ENCODE peak calls at places on chromosomes 13 and 19, in five cellular contexts. One of them, this sample, is unnamed.

GRCh38 chr19:18763674-18764590 is 27.2 kb downstream of the COMP start:
- DNase-seq in stimulated activated CD4-positive, alpha-beta T cell treated with anti-CD3 and anti-CD28 coated beads, Interleukin-1b, Interleukin-23, amount 100 ng/mL, for 24 hours: no peak
- DNase-seq in fibroblast of pulmonary artery: no peak
- DNase-seq in fibroblast of the conjunctiva: peak
- DNase-seq in thoracic aorta: no peak
- DNase-seq in this sample: no peak

GRCh38 chr13:67137044-67137735 is 92.9 kb downstream of the PCDH9 start:
- DNase-seq in fibroblast of the conjunctiva: no peak
- DNase-seq in stimulated activated CD4-positive, alpha-beta T cell treated with anti-CD3 and anti-CD28 coated beads, Interleukin-1b, Interleukin-23, amount 100 ng/mL, for 24 hours: no peak
- DNase-seq in fibroblast of pulmonary artery: peak
- DNase-seq in thoracic aorta: no peak
- DNase-seq in this sample: no peak

GRCh38 chr19:47704656-47705055 is 8.6 kb upstream of the EHD2 start:
- DNase-seq in stimulated activated CD4-positive, alpha-beta T cell treated with anti-CD3 and anti-CD28 coated beads, Interleukin-1b, Interleukin-23, amount 100 ng/mL, for 24 hours: no peak
- DNase-seq in fibroblast of pulmonary artery: no peak
- DNase-seq in fibroblast of the conjunctiva: no peak
- DNase-seq in thoracic aorta: no peak
- DNase-seq in this sample: no peak

GRCh38 chr19:32543107-32543900 is 37.7 kb upstream of the PDCD5 start:
- DNase-seq in thoracic aorta: no peak
- DNase-seq in fibroblast of the conjunctiva: no peak
- DNase-seq in stimulated activated CD4-positive, alpha-beta T cell treated with anti-CD3 and anti-CD28 coated beads, Interleukin-1b, Interleukin-23, amount 100 ng/mL, for 24 hours: no peak
- DNase-seq in fibroblast of pulmonary artery: no peak
- DNase-seq in this sample: no peak

GRCh38 chr19:48551437-48552302 is at the start of gene SULT2B1:
- DNase-seq in fibroblast of pulmonary artery: no peak
- DNase-seq in stimulated activated CD4-positive, alpha-beta T cell treated with anti-CD3 and anti-CD28 coated beads, Interleukin-1b, Interleukin-23, amount 100 ng/mL, for 24 hours: no peak
- DNase-seq in thoracic aorta: no peak
- DNase-seq in fibroblast of the conjunctiva: no peak
- DNase-seq in this sample: no peak

GRCh38 chr19:23287620-23288019 is 37.4 kb upstream of the ZNF724 start:
- DNase-seq in fibroblast of the conjunctiva: no peak
- DNase-seq in stimulated activated CD4-positive, alpha-beta T cell treated with anti-CD3 and anti-CD28 coated beads, Interleukin-1b, Interleukin-23, amount 100 ng/mL, for 24 hours: no peak
- DNase-seq in fibroblast of pulmonary artery: no peak
- DNase-seq in thoracic aorta: no peak
- DNase-seq in this sample: no peak

GRCh38 chr19:29841559-29842367 is 30.0 kb downstream of the CCNE1 start:
- DNase-seq in fibroblast of the conjunctiva: no peak
- DNase-seq in thoracic aorta: no peak
- DNase-seq in fibroblast of pulmonary artery: peak
- DNase-seq in stimulated activated CD4-positive, alpha-beta T cell treated with anti-CD3 and anti-CD28 coated beads, Interleukin-1b, Interleukin-23, amount 100 ng/mL, for 24 hours: no peak
- DNase-seq in this sample: no peak

GRCh38 chr19:23283925-23284324 is 33.7 kb upstream of the ZNF724 start:
- DNase-seq in fibroblast of pulmonary artery: peak
- DNase-seq in thoracic aorta: no peak
- DNase-seq in fibroblast of the conjunctiva: peak
- DNase-seq in stimulated activated CD4-positive, alpha-beta T cell treated with anti-CD3 and anti-CD28 coated beads, Interleukin-1b, Interleukin-23, amount 100 ng/mL, for 24 hours: peak
- DNase-seq in this sample: peak

GRCh38 chr19:16541526-16542044 is 652 bp downstream of the CHERP start:
- DNase-seq in fibroblast of pulmonary artery: peak
- DNase-seq in thoracic aorta: no peak
- DNase-seq in fibroblast of the conjunctiva: no peak
- DNase-seq in stimulated activated CD4-positive, alpha-beta T cell treated with anti-CD3 and anti-CD28 coated beads, Interleukin-1b, Interleukin-23, amount 100 ng/mL, for 24 hours: no peak
- DNase-seq in this sample: peak

GRCh38 chr13:51646041-51646670 is 61.9 kb downstream of the WDFY2 start:
- DNase-seq in thoracic aorta: no peak
- DNase-seq in stimulated activated CD4-positive, alpha-beta T cell treated with anti-CD3 and anti-CD28 coated beads, Interleukin-1b, Interleukin-23, amount 100 ng/mL, for 24 hours: no peak
- DNase-seq in fibroblast of the conjunctiva: no peak
- DNase-seq in fibroblast of pulmonary artery: no peak
- DNase-seq in this sample: no peak

GRCh38 chr13:38713046-38713445 is 26.2 kb downstream of the FREM2 start:
- DNase-seq in fibroblast of the conjunctiva: no peak
- DNase-seq in stimulated activated CD4-positive, alpha-beta T cell treated with anti-CD3 and anti-CD28 coated beads, Interleukin-1b, Interleukin-23, amount 100 ng/mL, for 24 hours: no peak
- DNase-seq in fibroblast of pulmonary artery: no peak
- DNase-seq in thoracic aorta: no peak
- DNase-seq in this sample: no peak

GRCh38 chr13:27466513-27466912 is 16.1 kb upstream of the MTIF3 start:
- DNase-seq in fibroblast of the conjunctiva: no peak
- DNase-seq in fibroblast of pulmonary artery: no peak
- DNase-seq in stimulated activated CD4-positive, alpha-beta T cell treated with anti-CD3 and anti-CD28 coated beads, Interleukin-1b, Interleukin-23, amount 100 ng/mL, for 24 hours: no peak
- DNase-seq in thoracic aorta: no peak
- DNase-seq in this sample: no peak

GRCh38 chr13:99723847-99724246 is 222.6 kb downstream of the TM9SF2 start:
- DNase-seq in fibroblast of pulmonary artery: no peak
- DNase-seq in stimulated activated CD4-positive, alpha-beta T cell treated with anti-CD3 and anti-CD28 coated beads, Interleukin-1b, Interleukin-23, amount 100 ng/mL, for 24 hours: no peak
- DNase-seq in fibroblast of the conjunctiva: no peak
- DNase-seq in thoracic aorta: no peak
- DNase-seq in this sample: no peak

GRCh38 chr19:7928741-7929701 is 3.1 kb upstream of the CTXN1 start:
- DNase-seq in fibroblast of the conjunctiva: peak
- DNase-seq in fibroblast of pulmonary artery: peak
- DNase-seq in thoracic aorta: no peak
- DNase-seq in stimulated activated CD4-positive, alpha-beta T cell treated with anti-CD3 and anti-CD28 coated beads, Interleukin-1b, Interleukin-23, amount 100 ng/mL, for 24 hours: no peak
- DNase-seq in this sample: peak

GRCh38 chr19:3062165-3063105 is at the start of gene TLE5:
- DNase-seq in fibroblast of the conjunctiva: no peak
- DNase-seq in stimulated activated CD4-positive, alpha-beta T cell treated with anti-CD3 and anti-CD28 coated beads, Interleukin-1b, Interleukin-23, amount 100 ng/mL, for 24 hours: peak
- DNase-seq in thoracic aorta: no peak
- DNase-seq in fibroblast of pulmonary artery: peak
- DNase-seq in this sample: peak

GRCh38 chr13:99314640-99315176 is 7.5 kb upstream of the GPR183 start:
- DNase-seq in thoracic aorta: no peak
- DNase-seq in fibroblast of pulmonary artery: peak
- DNase-seq in fibroblast of the conjunctiva: no peak
- DNase-seq in stimulated activated CD4-positive, alpha-beta T cell treated with anti-CD3 and anti-CD28 coated beads, Interleukin-1b, Interleukin-23, amount 100 ng/mL, for 24 hours: peak
- DNase-seq in this sample: no peak

GRCh38 chr19:5504115-5504514 is 48.9 kb downstream of the ZNRF4 start:
- DNase-seq in fibroblast of the conjunctiva: no peak
- DNase-seq in stimulated activated CD4-positive, alpha-beta T cell treated with anti-CD3 and anti-CD28 coated beads, Interleukin-1b, Interleukin-23, amount 100 ng/mL, for 24 hours: no peak
- DNase-seq in fibroblast of pulmonary artery: no peak
- DNase-seq in thoracic aorta: no peak
- DNase-seq in this sample: no peak

GRCh38 chr13:65336106-65336603 is 1894.0 kb downstream of the PCDH9 start:
- DNase-seq in fibroblast of pulmonary artery: no peak
- DNase-seq in thoracic aorta: no peak
- DNase-seq in fibroblast of the conjunctiva: no peak
- DNase-seq in stimulated activated CD4-positive, alpha-beta T cell treated with anti-CD3 and anti-CD28 coated beads, Interleukin-1b, Interleukin-23, amount 100 ng/mL, for 24 hours: no peak
- DNase-seq in this sample: no peak

GRCh38 chr19:7669641-7670040 is 792 bp downstream of the RETN start:
- DNase-seq in stimulated activated CD4-positive, alpha-beta T cell treated with anti-CD3 and anti-CD28 coated beads, Interleukin-1b, Interleukin-23, amount 100 ng/mL, for 24 hours: no peak
- DNase-seq in fibroblast of pulmonary artery: no peak
- DNase-seq in fibroblast of the conjunctiva: no peak
- DNase-seq in thoracic aorta: no peak
- DNase-seq in this sample: no peak

GRCh38 chr19:10535613-10536012 is 8.1 kb upstream of the ATG4D start:
- DNase-seq in fibroblast of pulmonary artery: no peak
- DNase-seq in fibroblast of the conjunctiva: no peak
- DNase-seq in thoracic aorta: no peak
- DNase-seq in stimulated activated CD4-positive, alpha-beta T cell treated with anti-CD3 and anti-CD28 coated beads, Interleukin-1b, Interleukin-23, amount 100 ng/mL, for 24 hours: no peak
- DNase-seq in this sample: no peak

GRCh38 chr19:16836115-16836905 is 7.1 kb downstream of the SIN3B start:
- DNase-seq in fibroblast of the conjunctiva: no peak
- DNase-seq in stimulated activated CD4-positive, alpha-beta T cell treated with anti-CD3 and anti-CD28 coated beads, Interleukin-1b, Interleukin-23, amount 100 ng/mL, for 24 hours: no peak
- DNase-seq in thoracic aorta: no peak
- DNase-seq in fibroblast of pulmonary artery: no peak
- DNase-seq in this sample: no peak

GRCh38 chr13:75258159-75258782 is 223.7 kb downstream of the TBC1D4 start:
- DNase-seq in stimulated activated CD4-positive, alpha-beta T cell treated with anti-CD3 and anti-CD28 coated beads, Interleukin-1b, Interleukin-23, amount 100 ng/mL, for 24 hours: no peak
- DNase-seq in fibroblast of pulmonary artery: peak
- DNase-seq in fibroblast of the conjunctiva: peak
- DNase-seq in thoracic aorta: no peak
- DNase-seq in this sample: no peak

GRCh38 chr13:24175847-24176246 is 15.3 kb downstream of the SPATA13 start:
- DNase-seq in stimulated activated CD4-positive, alpha-beta T cell treated with anti-CD3 and anti-CD28 coated beads, Interleukin-1b, Interleukin-23, amount 100 ng/mL, for 24 hours: no peak
- DNase-seq in fibroblast of the conjunctiva: no peak
- DNase-seq in thoracic aorta: no peak
- DNase-seq in fibroblast of pulmonary artery: no peak
- DNase-seq in this sample: no peak

GRCh38 chr19:18789883-18790565 is 1.1 kb downstream of the COMP start:
- DNase-seq in thoracic aorta: no peak
- DNase-seq in fibroblast of the conjunctiva: no peak
- DNase-seq in stimulated activated CD4-positive, alpha-beta T cell treated with anti-CD3 and anti-CD28 coated beads, Interleukin-1b, Interleukin-23, amount 100 ng/mL, for 24 hours: peak
- DNase-seq in fibroblast of pulmonary artery: no peak
- DNase-seq in this sample: no peak

GRCh38 chr19:39708594-39708993 is 4.3 kb downstream of the LGALS14 start:
- DNase-seq in thoracic aorta: no peak
- DNase-seq in fibroblast of the conjunctiva: no peak
- DNase-seq in stimulated activated CD4-positive, alpha-beta T cell treated with anti-CD3 and anti-CD28 coated beads, Interleukin-1b, Interleukin-23, amount 100 ng/mL, for 24 hours: no peak
- DNase-seq in fibroblast of pulmonary artery: no peak
- DNase-seq in this sample: no peak

GRCh38 chr13:52104624-52105023 is 24.2 kb downstream of the NEK5 start:
- DNase-seq in thoracic aorta: no peak
- DNase-seq in fibroblast of the conjunctiva: peak
- DNase-seq in stimulated activated CD4-positive, alpha-beta T cell treated with anti-CD3 and anti-CD28 coated beads, Interleukin-1b, Interleukin-23, amount 100 ng/mL, for 24 hours: no peak
- DNase-seq in fibroblast of pulmonary artery: peak
- DNase-seq in this sample: no peak

GRCh38 chr19:19106061-19106551 is 32.2 kb downstream of the TMEM161A start:
- DNase-seq in stimulated activated CD4-positive, alpha-beta T cell treated with anti-CD3 and anti-CD28 coated beads, Interleukin-1b, Interleukin-23, amount 100 ng/mL, for 24 hours: no peak
- DNase-seq in thoracic aorta: no peak
- DNase-seq in fibroblast of pulmonary artery: peak
- DNase-seq in fibroblast of the conjunctiva: no peak
- DNase-seq in this sample: peak

GRCh38 chr13:34127523-34127922 is 309.6 kb downstream of the RFC3 start:
- DNase-seq in stimulated activated CD4-positive, alpha-beta T cell treated with anti-CD3 and anti-CD28 coated beads, Interleukin-1b, Interleukin-23, amount 100 ng/mL, for 24 hours: no peak
- DNase-seq in thoracic aorta: no peak
- DNase-seq in fibroblast of pulmonary artery: no peak
- DNase-seq in fibroblast of the conjunctiva: no peak
- DNase-seq in this sample: no peak

GRCh38 chr19:45782820-45783785 is 813 bp upstream of the DMPK start:
- DNase-seq in fibroblast of pulmonary artery: peak
- DNase-seq in thoracic aorta: no peak
- DNase-seq in fibroblast of the conjunctiva: peak
- DNase-seq in stimulated activated CD4-positive, alpha-beta T cell treated with anti-CD3 and anti-CD28 coated beads, Interleukin-1b, Interleukin-23, amount 100 ng/mL, for 24 hours: no peak
- DNase-seq in this sample: no peak

GRCh38 chr19:19185853-19186728 is 5.9 kb downstream of the BORCS8 start:
- DNase-seq in thoracic aorta: no peak
- DNase-seq in fibroblast of the conjunctiva: no peak
- DNase-seq in stimulated activated CD4-positive, alpha-beta T cell treated with anti-CD3 and anti-CD28 coated beads, Interleukin-1b, Interleukin-23, amount 100 ng/mL, for 24 hours: peak
- DNase-seq in fibroblast of pulmonary artery: peak
- DNase-seq in this sample: peak

GRCh38 chr13:65378484-65378883 is 1851.7 kb downstream of the PCDH9 start:
- DNase-seq in stimulated activated CD4-positive, alpha-beta T cell treated with anti-CD3 and anti-CD28 coated beads, Interleukin-1b, Interleukin-23, amount 100 ng/mL, for 24 hours: no peak
- DNase-seq in fibroblast of the conjunctiva: no peak
- DNase-seq in fibroblast of pulmonary artery: no peak
- DNase-seq in thoracic aorta: no peak
- DNase-seq in this sample: no peak

This sample was measured in endothelial cell.